ENCODE peak calls at places on chromosomes 13 and 19, in eight cellular contexts. One of them, this sample, is unnamed.

GRCh38 chr19:11699931-11700794 is 38.6 kb downstream of the ZNF823 start:
- DNase-seq in fibroblast of lung: peak
- DNase-seq in neural crest cell: peak
- DNase-seq in uterus: no peak
- DNase-seq in stomach: no peak
- DNase-seq in choroid plexus epithelial cell: peak
- DNase-seq in lower leg skin: no peak
- DNase-seq in right lobe of liver: no peak
- DNase-seq in this sample: peak

GRCh38 chr19:40625406-40626120 is 24.4 kb downstream of the LTBP4 start:
- DNase-seq in fibroblast of lung: no peak
- DNase-seq in neural crest cell: no peak
- DNase-seq in uterus: no peak
- DNase-seq in stomach: no peak
- DNase-seq in choroid plexus epithelial cell: no peak
- DNase-seq in lower leg skin: no peak
- DNase-seq in right lobe of liver: no peak
- DNase-seq in this sample: no peak

GRCh38 chr13:42821437-42821836 is 40.1 kb downstream of the FAM216B start:
- DNase-seq in fibroblast of lung: peak
- DNase-seq in neural crest cell: no peak
- DNase-seq in uterus: no peak
- DNase-seq in stomach: no peak
- DNase-seq in choroid plexus epithelial cell: peak
- DNase-seq in lower leg skin: no peak
- DNase-seq in right lobe of liver: no peak
- DNase-seq in this sample: no peak

GRCh38 chr13:38363219-38363618 is 13.6 kb downstream of the UFM1 start:
- DNase-seq in fibroblast of lung: no peak
- DNase-seq in neural crest cell: no peak
- DNase-seq in uterus: no peak
- DNase-seq in stomach: no peak
- DNase-seq in choroid plexus epithelial cell: no peak
- DNase-seq in lower leg skin: no peak
- DNase-seq in right lobe of liver: no peak
- DNase-seq in this sample: no peak

GRCh38 chr13:86559915-86560314 is 760.7 kb upstream of the SLITRK6 start:
- DNase-seq in fibroblast of lung: no peak
- DNase-seq in neural crest cell: no peak
- DNase-seq in uterus: no peak
- DNase-seq in stomach: no peak
- DNase-seq in choroid plexus epithelial cell: no peak
- DNase-seq in lower leg skin: no peak
- DNase-seq in right lobe of liver: no peak
- DNase-seq in this sample: no peak

GRCh38 chr19:6481541-6482342 is at the start of gene DENND1C:
- DNase-seq in fibroblast of lung: no peak
- DNase-seq in neural crest cell: peak
- DNase-seq in uterus: no peak
- DNase-seq in stomach: peak
- DNase-seq in choroid plexus epithelial cell: peak
- DNase-seq in lower leg skin: no peak
- DNase-seq in right lobe of liver: peak
- DNase-seq in this sample: peak

GRCh38 chr13:108948269-108948671 is 318.9 kb downstream of the MYO16 start:
- DNase-seq in fibroblast of lung: no peak
- DNase-seq in neural crest cell: no peak
- DNase-seq in uterus: no peak
- DNase-seq in stomach: no peak
- DNase-seq in choroid plexus epithelial cell: peak
- DNase-seq in lower leg skin: no peak
- DNase-seq in right lobe of liver: no peak
- DNase-seq in this sample: no peak

GRCh38 chr19:7605490-7606222 is 10.0 kb downstream of the CAMSAP3 start:
- DNase-seq in fibroblast of lung: no peak
- DNase-seq in neural crest cell: no peak
- DNase-seq in uterus: no peak
- DNase-seq in stomach: no peak
- DNase-seq in choroid plexus epithelial cell: peak
- DNase-seq in lower leg skin: no peak
- DNase-seq in right lobe of liver: no peak
- DNase-seq in this sample: no peak

GRCh38 chr13:35838356-35838755 is 292.8 kb downstream of the DCLK1 start:
- DNase-seq in fibroblast of lung: peak
- DNase-seq in neural crest cell: no peak
- DNase-seq in uterus: no peak
- DNase-seq in stomach: no peak
- DNase-seq in choroid plexus epithelial cell: peak
- DNase-seq in lower leg skin: no peak
- DNase-seq in right lobe of liver: no peak
- DNase-seq in this sample: no peak

GRCh38 chr13:100549316-100549715 is 39.3 kb downstream of the GGACT start:
- DNase-seq in fibroblast of lung: no peak
- DNase-seq in neural crest cell: no peak
- DNase-seq in uterus: no peak
- DNase-seq in stomach: no peak
- DNase-seq in choroid plexus epithelial cell: no peak
- DNase-seq in lower leg skin: no peak
- DNase-seq in right lobe of liver: no peak
- DNase-seq in this sample: no peak

GRCh38 chr19:42473686-42474085 is 30.9 kb upstream of the CXCL17 start:
- DNase-seq in fibroblast of lung: no peak
- DNase-seq in neural crest cell: no peak
- DNase-seq in uterus: no peak
- DNase-seq in stomach: no peak
- DNase-seq in choroid plexus epithelial cell: no peak
- DNase-seq in lower leg skin: no peak
- DNase-seq in right lobe of liver: no peak
- DNase-seq in this sample: no peak

GRCh38 chr19:38665950-38666661 is 18.7 kb downstream of the ACTN4 start:
- DNase-seq in fibroblast of lung: peak
- DNase-seq in neural crest cell: no peak
- DNase-seq in uterus: peak
- DNase-seq in stomach: no peak
- DNase-seq in choroid plexus epithelial cell: no peak
- DNase-seq in lower leg skin: peak
- DNase-seq in right lobe of liver: peak
- DNase-seq in this sample: peak

GRCh38 chr13:52118095-52118494 is 10.8 kb downstream of the NEK5 start:
- DNase-seq in fibroblast of lung: no peak
- DNase-seq in neural crest cell: no peak
- DNase-seq in uterus: no peak
- DNase-seq in stomach: no peak
- DNase-seq in choroid plexus epithelial cell: no peak
- DNase-seq in lower leg skin: no peak
- DNase-seq in right lobe of liver: no peak
- DNase-seq in this sample: no peak

GRCh38 chr13:106241974-106242373 is 293.5 kb downstream of the EFNB2 start:
- DNase-seq in fibroblast of lung: no peak
- DNase-seq in neural crest cell: no peak
- DNase-seq in uterus: no peak
- DNase-seq in stomach: no peak
- DNase-seq in choroid plexus epithelial cell: no peak
- DNase-seq in lower leg skin: no peak
- DNase-seq in right lobe of liver: no peak
- DNase-seq in this sample: no peak

GRCh38 chr13:98313023-98313937 is 136.2 kb upstream of the RNF113B start:
- DNase-seq in fibroblast of lung: no peak
- DNase-seq in neural crest cell: no peak
- DNase-seq in uterus: no peak
- DNase-seq in stomach: no peak
- DNase-seq in choroid plexus epithelial cell: no peak
- DNase-seq in lower leg skin: no peak
- DNase-seq in right lobe of liver: no peak
- DNase-seq in this sample: no peak

GRCh38 chr19:2611483-2612464 is 90.7 kb downstream of the GNG7 start:
- DNase-seq in fibroblast of lung: no peak
- DNase-seq in neural crest cell: no peak
- DNase-seq in uterus: no peak
- DNase-seq in stomach: no peak
- DNase-seq in choroid plexus epithelial cell: no peak
- DNase-seq in lower leg skin: peak
- DNase-seq in right lobe of liver: no peak
- DNase-seq in this sample: no peak

GRCh38 chr13:20633802-20634201 is 66.8 kb downstream of the IFT88 start:
- DNase-seq in fibroblast of lung: no peak
- DNase-seq in neural crest cell: no peak
- DNase-seq in uterus: no peak
- DNase-seq in stomach: no peak
- DNase-seq in choroid plexus epithelial cell: no peak
- DNase-seq in lower leg skin: no peak
- DNase-seq in right lobe of liver: no peak
- DNase-seq in this sample: no peak

GRCh38 chr19:46442808-46443450 is 14.2 kb upstream of the PNMA8C start:
- DNase-seq in fibroblast of lung: peak
- DNase-seq in neural crest cell: no peak
- DNase-seq in uterus: peak
- DNase-seq in stomach: peak
- DNase-seq in choroid plexus epithelial cell: peak
- DNase-seq in lower leg skin: no peak
- DNase-seq in right lobe of liver: no peak
- DNase-seq in this sample: no peak

GRCh38 chr13:42959615-42960014 is 32.4 kb downstream of the EPSTI1 start:
- DNase-seq in fibroblast of lung: no peak
- DNase-seq in neural crest cell: no peak
- DNase-seq in uterus: no peak
- DNase-seq in stomach: no peak
- DNase-seq in choroid plexus epithelial cell: no peak
- DNase-seq in lower leg skin: no peak
- DNase-seq in right lobe of liver: no peak
- DNase-seq in this sample: no peak

DNA sequence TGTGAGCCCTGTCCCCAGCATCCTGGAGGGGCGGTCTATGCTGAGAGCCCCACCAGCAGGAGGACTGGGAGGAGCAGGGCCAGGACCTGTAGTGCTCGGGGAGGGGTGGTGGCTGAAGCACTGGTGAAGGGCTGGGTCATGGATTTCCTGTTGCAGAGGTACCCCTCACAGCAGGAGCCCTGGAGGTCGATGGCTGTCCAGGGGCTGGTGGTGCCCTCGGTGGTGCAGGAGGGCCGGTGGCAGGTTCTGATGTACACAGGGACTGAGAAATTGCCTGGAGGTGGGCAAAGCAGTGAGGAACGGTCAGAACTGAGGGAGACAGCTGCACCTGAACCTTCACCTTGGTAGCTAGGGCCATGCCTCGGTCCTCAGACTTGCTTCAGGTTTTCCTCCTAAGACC is 4.7 kb downstream of the LYPD5 start:
- DNase-seq in fibroblast of lung: no peak
- DNase-seq in neural crest cell: no peak
- DNase-seq in uterus: no peak
- DNase-seq in stomach: no peak
- DNase-seq in choroid plexus epithelial cell: no peak
- DNase-seq in lower leg skin: peak
- DNase-seq in right lobe of liver: no peak
- DNase-seq in this sample: no peak
- TF ChIP-seq CTCF in fibroblast of lung: no peak
- TF ChIP-seq CTCF in neural crest cell: no peak
- TF ChIP-seq CTCF in uterus: no peak
- TF ChIP-seq CTCF in stomach: no peak
- TF ChIP-seq CTCF in choroid plexus epithelial cell: no peak
- TF ChIP-seq CTCF in lower leg skin: no peak
- TF ChIP-seq CTCF in right lobe of liver: no peak
- TF ChIP-seq CTCF in this sample: no peak

GRCh38 chr19:52691215-52691610 is 43.6 kb downstream of the ZNF611 start:
- DNase-seq in fibroblast of lung: no peak
- DNase-seq in neural crest cell: no peak
- DNase-seq in uterus: no peak
- DNase-seq in stomach: no peak
- DNase-seq in choroid plexus epithelial cell: no peak
- DNase-seq in lower leg skin: peak
- DNase-seq in right lobe of liver: no peak
- DNase-seq in this sample: no peak
- TF ChIP-seq CTCF in fibroblast of lung: no peak
- TF ChIP-seq CTCF in neural crest cell: no peak
- TF ChIP-seq CTCF in uterus: no peak
- TF ChIP-seq CTCF in stomach: no peak
- TF ChIP-seq CTCF in choroid plexus epithelial cell: no peak
- TF ChIP-seq CTCF in lower leg skin: no peak
- TF ChIP-seq CTCF in right lobe of liver: no peak
- TF ChIP-seq CTCF in this sample: no peak

DNA sequence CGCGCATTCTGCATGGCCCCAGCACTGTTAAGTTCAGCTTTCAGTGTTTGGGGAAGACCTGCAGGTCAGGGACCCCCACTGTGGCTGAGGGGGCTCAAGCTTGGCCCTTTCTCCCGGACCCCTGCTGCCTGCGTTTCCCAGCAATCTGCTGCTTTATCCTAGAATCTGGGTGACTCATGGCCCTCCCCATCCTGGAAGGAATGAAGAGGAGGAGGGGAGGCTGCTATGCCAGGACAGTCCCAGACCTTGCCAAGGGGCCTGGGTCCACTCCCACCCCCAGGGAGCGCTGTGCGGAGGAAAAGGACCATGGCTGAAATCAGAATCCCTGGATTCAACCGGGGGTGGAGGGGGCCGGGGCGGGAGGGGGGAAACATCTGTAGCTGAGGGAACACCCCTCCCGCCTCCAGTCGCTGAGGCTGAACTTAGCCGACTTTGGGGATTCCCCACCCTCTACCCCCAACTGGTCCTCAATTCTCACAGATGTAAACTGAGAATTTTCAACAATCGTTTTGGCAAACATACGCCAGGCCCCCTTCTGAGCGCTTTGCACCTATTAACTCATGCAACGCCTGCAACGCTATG is 20.6 kb downstream of the ZNF114 start:
- DNase-seq in fibroblast of lung: peak
- DNase-seq in neural crest cell: peak
- DNase-seq in uterus: peak
- DNase-seq in stomach: no peak
- DNase-seq in choroid plexus epithelial cell: peak
- DNase-seq in lower leg skin: no peak
- DNase-seq in right lobe of liver: no peak
- DNase-seq in this sample: peak
- TF ChIP-seq CTCF in fibroblast of lung: peak
- TF ChIP-seq CTCF in neural crest cell: no peak
- TF ChIP-seq CTCF in uterus: no peak
- TF ChIP-seq CTCF in stomach: no peak
- TF ChIP-seq CTCF in choroid plexus epithelial cell: peak
- TF ChIP-seq CTCF in lower leg skin: no peak
- TF ChIP-seq CTCF in right lobe of liver: no peak
- TF ChIP-seq CTCF in this sample: no peak

GRCh38 chr19:10246511-10246910 is 5.5 kb upstream of the MRPL4 start:
- DNase-seq in fibroblast of lung: no peak
- DNase-seq in neural crest cell: no peak
- DNase-seq in uterus: no peak
- DNase-seq in stomach: no peak
- DNase-seq in choroid plexus epithelial cell: no peak
- DNase-seq in lower leg skin: no peak
- DNase-seq in right lobe of liver: no peak
- DNase-seq in this sample: no peak

GRCh38 chr19:10237702-10238101 is 6.6 kb upstream of the S1PR2 start:
- DNase-seq in fibroblast of lung: no peak
- DNase-seq in neural crest cell: no peak
- DNase-seq in uterus: no peak
- DNase-seq in stomach: no peak
- DNase-seq in choroid plexus epithelial cell: no peak
- DNase-seq in lower leg skin: no peak
- DNase-seq in right lobe of liver: peak
- DNase-seq in this sample: no peak

GRCh38 chr19:10238172-10238783 is 7.1 kb upstream of the S1PR2 start:
- DNase-seq in fibroblast of lung: peak
- DNase-seq in neural crest cell: no peak
- DNase-seq in uterus: peak
- DNase-seq in stomach: peak
- DNase-seq in choroid plexus epithelial cell: peak
- DNase-seq in lower leg skin: peak
- DNase-seq in right lobe of liver: peak
- DNase-seq in this sample: no peak

GRCh38 chr19:10243606-10244005 is 8.4 kb upstream of the MRPL4 start:
- DNase-seq in fibroblast of lung: no peak
- DNase-seq in neural crest cell: no peak
- DNase-seq in uterus: no peak
- DNase-seq in stomach: no peak
- DNase-seq in choroid plexus epithelial cell: no peak
- DNase-seq in lower leg skin: no peak
- DNase-seq in right lobe of liver: no peak
- DNase-seq in this sample: no peak
- TF ChIP-seq CTCF in fibroblast of lung: no peak
- TF ChIP-seq CTCF in neural crest cell: no peak
- TF ChIP-seq CTCF in uterus: no peak
- TF ChIP-seq CTCF in stomach: no peak
- TF ChIP-seq CTCF in choroid plexus epithelial cell: no peak
- TF ChIP-seq CTCF in lower leg skin: no peak
- TF ChIP-seq CTCF in right lobe of liver: no peak
- TF ChIP-seq CTCF in this sample: no peak